ENCODE peak calls at places on chromosomes 4 and X, in six cellular contexts. O is neural progenitor cell, V is endodermal cell, M is mammary epithelial cell, B is Karpas-422, N is mesendoderm. C is an unnamed sample.

GRCh38 chr4:80202784-80203553 is 5.7 kb downstream of the PRDM8 start:
- DNase-seq in V (peak), O (peak), B (no peak), M (no peak), N (peak), C (peak)

GRCh38 chr4:101334963-101335572 is 12.3 kb downstream of the PPP3CA start:
- DNase-seq in M (no peak), O (no peak), N (no peak), V (no peak), B (no peak), C (no peak)

GRCh38 chrX:46863072-46863471 is 26.2 kb downstream of the RP2 start:
- DNase-seq in M (no peak), N (no peak), B (no peak), O (no peak), V (no peak), C (no peak)

GRCh38 chr4:108168213-108168671 is 490 bp downstream of the LEF1 start:
- DNase-seq in N (no peak), V (no peak), B (no peak), M (no peak), O (no peak), C (no peak)

GRCh38 chrX:63963382-63963781 is 178.4 kb upstream of the ARHGEF9 start:
- DNase-seq in M (no peak), B (no peak), V (no peak), N (no peak), O (no peak), C (no peak)

GRCh38 chr4:113941836-113942235 is 37.6 kb downstream of the ARSJ start:
- DNase-seq in O (no peak), B (no peak), N (peak), M (no peak), V (no peak), C (no peak)

GRCh38 chr4:128715616-128716015 is 93.9 kb upstream of the JADE1 start:
- DNase-seq in O (no peak), B (no peak), V (no peak), M (no peak), N (no peak), C (no peak)

GRCh38 chrX:7334253-7334935 is 186.4 kb upstream of the PUDP start:
- DNase-seq in V (no peak), B (no peak), O (no peak), N (no peak), M (no peak), C (no peak)

GRCh38 chrX:38694394-38694793 is 106.9 kb upstream of the MID1IP1 start:
- DNase-seq in O (no peak), B (no peak), V (no peak), M (peak), N (no peak), C (no peak)

GRCh38 chr4:83604315-83604714 is 68.4 kb downstream of the GPAT3 start:
- DNase-seq in V (no peak), O (no peak), N (no peak), B (no peak), M (no peak), C (no peak)

GRCh38 chrX:133215747-133216146 is 2.4 kb downstream of the TFDP3 start:
- DNase-seq in M (peak), B (peak), O (peak), V (peak), N (peak), C (no peak)

GRCh38 chrX:32867781-32868523 is 343.4 kb downstream of the DMD start:
- DNase-seq in O (no peak), V (no peak), M (no peak), B (no peak), N (no peak), C (peak)

GRCh38 chr4:39637572-39638357 is 900 bp downstream of the SMIM14 start:
- DNase-seq in V (peak), B (peak), M (peak), O (peak), N (peak), C (peak)

GRCh38 chr4:68995292-68995691 is 43.7 kb upstream of the UGT2A3 start:
- DNase-seq in V (no peak), B (no peak), M (no peak), O (no peak), N (no peak), C (no peak)

GRCh38 chrX:135432881-135433521 is 11.3 kb downstream of the SMIM10L2A start:
- DNase-seq in B (no peak), M (no peak), V (no peak), N (no peak), O (no peak), C (peak)

GRCh38 chr4:77854431-77855111 is 8.1 kb upstream of the MRPL1 start:
- DNase-seq in O (no peak), V (no peak), B (no peak), N (no peak), M (peak), C (no peak)

GRCh38 chrX:86946569-86946968 is 571.0 kb upstream of the KLHL4 start:
- DNase-seq in O (peak), M (peak), N (peak), B (peak), V (peak), C (no peak)

GRCh38 chrX:136779346-136779781 is 1.4 kb downstream of the ARHGEF6 start:
- DNase-seq in O (no peak), M (no peak), N (no peak), V (no peak), B (no peak), C (no peak)
- H3K9ac ChIP-seq in O (no peak), M (no peak), N (no peak), V (no peak), B (no peak), C (no peak)

GRCh38 chr4:26753187-26753586 is 107.5 kb upstream of the STIM2 start:
- DNase-seq in M (no peak), B (no peak), V (no peak), N (no peak), O (no peak), C (no peak)
- H3K27ac ChIP-seq in M (no peak), B (no peak), V (no peak), N (no peak), O (no peak), C (no peak)

DNA sequence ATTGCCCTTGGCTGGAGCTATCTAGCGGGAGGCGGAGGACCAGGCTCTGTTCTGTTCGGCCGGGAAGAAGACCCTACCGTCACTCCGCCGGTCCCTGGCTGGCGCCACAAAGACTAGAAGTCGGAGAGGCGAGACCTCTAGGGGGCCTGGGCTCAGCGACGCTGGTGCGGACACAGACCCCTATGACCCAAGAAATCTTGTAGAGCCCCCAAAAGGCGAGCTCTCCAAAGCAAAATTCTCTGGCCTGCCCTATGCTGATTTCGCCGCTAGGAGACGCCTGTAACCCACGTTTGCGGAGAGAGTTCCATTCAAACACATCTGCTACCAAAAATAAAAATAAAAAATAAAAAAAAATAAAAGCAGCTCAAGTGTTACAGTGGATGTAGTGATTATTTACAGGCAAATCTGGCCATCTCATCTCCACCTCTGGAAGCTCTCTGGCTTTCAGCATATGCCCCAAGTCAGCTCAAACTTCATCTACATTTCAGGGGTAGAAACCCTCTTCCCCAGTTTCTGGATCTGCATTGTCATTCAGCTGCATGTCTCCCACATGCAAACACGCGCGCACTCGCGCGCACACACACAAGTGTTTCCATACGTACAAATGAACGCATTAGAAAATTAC is 2.4 kb upstream of the PCDH10 start:
- DNase-seq in O (peak), B (no peak), N (peak), M (no peak), V (peak), C (peak)
- H3K9ac ChIP-seq in O (no peak), B (no peak), N (peak), M (no peak), V (peak), C (no peak)

GRCh38 chrX:66021407-66021757 is 18.5 kb downstream of the VSIG4 start:
- DNase-seq in V (no peak), O (no peak), M (no peak), N (no peak), B (no peak), C (no peak)

GRCh38 chrX:66019974-66020373 is 19.9 kb downstream of the VSIG4 start:
- DNase-seq in M (no peak), V (no peak), O (no peak), N (no peak), B (no peak), C (no peak)

GRCh38 chrX:66021758-66022741 is 17.8 kb downstream of the VSIG4 start:
- DNase-seq in O (no peak), V (no peak), B (no peak), M (no peak), N (no peak), C (no peak)

GRCh38 chrX:66019310-66019652 is 20.6 kb downstream of the VSIG4 start:
- DNase-seq in V (no peak), O (no peak), N (no peak), M (no peak), B (no peak), C (no peak)

GRCh38 chrX:66020578-66021406 is 19.1 kb downstream of the VSIG4 start:
- DNase-seq in M (no peak), O (no peak), B (no peak), N (no peak), V (no peak), C (no peak)
- H3K27ac ChIP-seq in M (no peak), O (no peak), B (no peak), N (no peak), V (no peak), C (no peak)

DNA sequence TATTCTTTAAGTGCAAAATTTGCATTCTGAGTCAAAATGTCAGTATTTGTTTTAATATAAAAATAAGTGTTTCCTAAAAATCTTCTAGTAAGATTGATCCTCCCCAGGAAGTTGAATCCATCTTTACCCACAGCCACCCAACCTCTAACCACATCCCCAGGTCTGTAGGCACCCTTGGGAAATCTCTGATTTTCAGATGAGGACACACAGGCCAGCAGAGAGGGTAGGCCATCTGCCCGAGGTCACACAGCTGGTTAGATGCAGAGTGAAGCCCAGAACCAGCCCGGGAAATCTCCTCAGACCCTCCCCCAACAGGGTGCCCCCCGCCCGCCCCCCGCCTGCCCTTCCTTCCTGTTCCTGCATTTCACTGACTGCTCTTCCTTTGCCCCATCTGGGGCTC is 277.5 kb downstream of the FBXW7 start:
- DNase-seq in O (no peak), B (no peak), V (no peak), M (no peak), N (no peak), C (no peak)
- H3K9ac ChIP-seq in O (no peak), B (no peak), V (no peak), M (no peak), N (no peak), C (no peak)

GRCh38 chrX:23770142-23770541 is 12.8 kb upstream of the SAT1 start:
- DNase-seq in O (no peak), V (no peak), B (peak), M (no peak), N (no peak), C (no peak)

GRCh38 chrX:23779025-23779424 is 3.9 kb upstream of the SAT1 start:
- DNase-seq in O (no peak), B (no peak), V (no peak), N (no peak), M (peak), C (no peak)

GRCh38 chrX:23776363-23776762 is 6.6 kb upstream of the SAT1 start:
- DNase-seq in B (peak), M (no peak), O (no peak), N (no peak), V (no peak), C (no peak)

DNA sequence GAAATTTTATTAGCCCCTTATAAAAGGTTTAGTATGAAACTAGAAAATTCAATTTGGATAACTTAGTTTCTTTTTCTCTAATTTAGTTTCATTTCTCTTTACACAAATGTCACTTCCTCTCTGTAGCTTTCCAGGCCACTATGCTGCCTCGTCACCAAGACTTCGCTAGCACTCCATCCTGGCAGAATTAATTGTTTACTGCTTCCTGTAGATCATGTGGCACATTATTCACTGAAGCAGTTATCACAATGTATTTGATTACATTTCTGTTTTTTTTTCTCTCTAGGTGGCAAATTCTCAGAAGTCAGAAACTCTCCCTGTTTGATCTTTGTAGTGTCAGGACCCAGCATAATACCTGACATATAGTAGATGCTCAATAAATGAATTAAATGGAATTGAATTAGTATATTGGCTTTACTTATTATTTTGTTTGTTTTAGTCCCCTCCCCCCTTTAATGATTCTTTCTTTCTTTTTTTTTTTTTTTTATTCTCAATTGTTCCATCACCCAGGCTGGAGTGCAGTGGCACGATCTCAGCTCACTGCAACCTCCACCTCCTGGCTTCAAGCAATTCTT is 9.3 kb upstream of the SAT1 start:
- DNase-seq in B (peak), M (no peak), O (no peak), N (no peak), V (no peak), C (no peak)
- H3K27ac ChIP-seq in B (peak), M (no peak), O (no peak), N (no peak), V (no peak), C (no peak)

DNA sequence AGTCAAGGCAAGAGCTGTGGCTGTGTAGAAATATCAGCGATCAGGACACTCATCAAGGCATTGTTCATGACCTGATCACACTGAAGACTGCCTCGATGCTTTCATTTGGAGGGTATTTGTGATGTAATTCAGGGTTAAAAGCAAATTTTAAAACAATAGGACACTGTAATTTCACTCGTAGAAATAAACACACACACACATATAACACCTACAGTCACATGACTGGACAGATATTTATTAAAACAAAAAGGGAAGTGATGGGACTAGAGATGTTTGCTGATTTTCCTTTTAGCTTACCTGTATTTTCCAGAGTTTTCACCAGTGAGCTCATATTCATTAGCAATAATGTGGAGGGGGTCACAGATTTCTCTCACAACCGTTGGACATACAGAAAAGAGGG is 51.1 kb upstream of the KDR start:
- DNase-seq in B (no peak), N (no peak), O (no peak), M (no peak), V (no peak), C (no peak)
- H3K9ac ChIP-seq in B (no peak), N (peak), O (no peak), M (no peak), V (no peak), C (no peak)

GRCh38 chr4:654526-654845 is 19.6 kb downstream of the ATP5ME start:
- DNase-seq in B (no peak), V (no peak), N (no peak), M (no peak), O (no peak), C (peak)

GRCh38 chr4:656651-657337 is 17.3 kb downstream of the ATP5ME start:
- DNase-seq in V (peak), B (no peak), O (peak), M (no peak), N (no peak), C (peak)

GRCh38 chr4:653831-654525 is 20.1 kb downstream of the ATP5ME start:
- DNase-seq in N (no peak), O (no peak), B (no peak), M (no peak), V (no peak), C (peak)

GRCh38 chr4:655735-656151 is 18.3 kb downstream of the ATP5ME start:
- DNase-seq in B (no peak), O (peak), N (no peak), M (no peak), V (peak), C (peak)

DNA sequence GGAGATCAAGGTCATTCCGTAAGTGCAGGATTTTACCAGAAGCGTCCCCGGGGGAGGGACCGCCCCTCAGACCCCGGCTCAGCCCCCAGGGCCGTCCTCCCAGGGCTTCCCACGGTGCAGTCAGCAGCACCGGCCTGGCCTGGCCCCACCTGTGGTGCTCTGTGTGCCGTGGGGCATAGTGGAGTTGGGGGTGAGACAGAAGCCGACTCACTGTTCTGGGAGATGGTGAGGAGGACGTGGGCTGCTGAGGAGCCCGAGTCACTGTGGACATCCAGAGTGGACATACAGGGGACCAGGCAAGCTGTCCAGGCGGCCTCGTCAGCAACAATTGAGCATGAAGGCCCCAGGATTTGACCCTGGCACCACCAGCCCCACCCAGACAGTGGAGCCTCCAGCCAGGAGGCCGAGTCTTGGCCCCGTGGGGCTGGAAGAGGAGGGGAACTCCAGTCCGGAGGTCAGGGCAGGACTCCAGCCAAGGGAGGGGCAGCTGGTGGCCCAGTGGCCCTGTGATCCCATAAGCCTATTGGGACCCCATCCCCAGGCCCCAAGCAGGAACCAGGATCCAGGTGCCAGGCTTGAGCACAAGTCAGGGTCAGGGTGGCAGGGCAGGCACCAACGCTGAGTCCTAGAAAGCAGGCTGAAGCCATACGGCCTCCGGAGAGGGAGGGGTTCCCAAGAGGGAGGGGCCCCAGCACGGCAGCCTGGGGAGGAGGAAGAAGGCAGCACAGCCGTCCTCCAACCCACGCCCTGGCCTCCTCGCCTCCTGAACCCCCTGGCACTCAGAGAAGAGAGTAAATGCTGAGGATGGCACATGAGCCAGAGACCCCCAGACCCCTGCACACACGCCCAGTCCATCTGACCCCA is 19.0 kb downstream of the ATP5ME start:
- DNase-seq in M (no peak), O (peak), V (no peak), B (no peak), N (no peak), C (peak)
- H3K27ac ChIP-seq in M (no peak), O (no peak), V (no peak), B (no peak), N (no peak), C (no peak)

GRCh38 chr4:6658204-6658585 is 17.7 kb downstream of the MRFAP1 start:
- DNase-seq in V (no peak), N (no peak), M (no peak), B (no peak), O (no peak), C (no peak)
- H3K9ac ChIP-seq in V (no peak), N (peak), M (no peak), B (no peak), O (no peak), C (no peak)

DNA sequence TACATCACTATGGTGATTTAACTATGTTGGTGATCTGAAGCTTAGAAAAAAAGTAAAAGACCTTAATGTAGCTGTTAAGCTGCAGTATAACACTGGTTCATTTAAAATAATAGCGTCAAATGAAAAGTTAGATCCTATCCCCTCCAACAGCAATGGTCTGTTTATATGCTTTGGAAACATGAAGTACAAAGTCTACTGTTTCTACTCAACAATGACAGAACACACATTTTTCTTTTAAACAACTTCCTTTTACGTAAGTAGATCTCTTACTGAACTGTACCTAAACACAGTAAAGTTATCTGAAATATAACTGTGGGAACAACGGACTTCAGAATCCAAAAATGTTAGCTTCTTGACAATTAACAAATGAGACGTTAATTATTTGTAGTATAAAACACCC is 35.3 kb downstream of the BOD1L1 start:
- DNase-seq in V (no peak), B (no peak), O (no peak), M (no peak), N (no peak), C (no peak)
- H3K27ac ChIP-seq in V (no peak), B (no peak), O (no peak), M (no peak), N (no peak), C (no peak)